ENCODE peak calls at places on chromosomes 12 and 14, in four cellular contexts. S, N, M and T are unnamed samples.

GRCh38 chr12:3658327-3659163 is 94.4 kb downstream of the CRACR2A start:
- DNase-seq in S (peak), N (no peak), M (peak), T (peak)

GRCh38 chr12:76026643-76027063 is 4.9 kb downstream of the PHLDA1 start:
- DNase-seq in S (peak), N (no peak), M (no peak), T (no peak)

GRCh38 chr14:64184103-64184729 is 110.0 kb downstream of the ESR2 start:
- DNase-seq in S (no peak), N (no peak), M (no peak), T (no peak)

GRCh38 chr12:28032811-28033537 is 60.4 kb upstream of the PTHLH start:
- DNase-seq in S (no peak), N (no peak), M (no peak), T (no peak)

GRCh38 chr14:53193193-53193592 is 40.1 kb upstream of the DDHD1 start:
- DNase-seq in S (peak), N (no peak), M (no peak), T (no peak)

GRCh38 chr14:60653388-60653690 is 4.1 kb upstream of the SIX1 start:
- DNase-seq in S (no peak), N (no peak), M (no peak), T (no peak)

GRCh38 chr14:37721976-37722659 is 126.7 kb downstream of the TTC6 start:
- DNase-seq in S (no peak), N (no peak), M (no peak), T (no peak)

GRCh38 chr14:53432378-53432802 is 279.3 kb upstream of the DDHD1 start:
- DNase-seq in S (peak), N (no peak), M (no peak), T (no peak)

GRCh38 chr12:89064780-89065179 is 287.5 kb downstream of the DUSP6 start:
- DNase-seq in S (peak), N (no peak), M (no peak), T (no peak)

GRCh38 chr12:42568952-42569916 is 20.3 kb downstream of the PRICKLE1 start:
- DNase-seq in S (peak), N (no peak), M (no peak), T (no peak)
- TF ChIP-seq CTCF in S (peak), N (peak), M (peak), T (peak)

GRCh38 chr14:97412933-97413574 is 615.9 kb downstream of the VRK1 start:
- DNase-seq in S (no peak), N (no peak), M (no peak), T (no peak)

GRCh38 chr14:97411938-97412612 is 614.9 kb downstream of the VRK1 start:
- DNase-seq in S (no peak), N (no peak), M (no peak), T (no peak)

GRCh38 chr14:97414718-97415098 is 617.5 kb downstream of the VRK1 start:
- DNase-seq in S (no peak), N (no peak), M (no peak), T (no peak)

GRCh38 chr14:97415907-97416306 is 618.7 kb downstream of the VRK1 start:
- DNase-seq in S (no peak), N (no peak), M (no peak), T (no peak)

GRCh38 chr14:97413991-97414717 is 617.0 kb downstream of the VRK1 start:
- DNase-seq in S (no peak), N (no peak), M (no peak), T (no peak)
- TF ChIP-seq CTCF in S (no peak), N (no peak), M (peak), T (no peak)

GRCh38 chr12:121955258-121956040 is 37.1 kb downstream of the CFAP251 start:
- DNase-seq in S (peak), N (no peak), M (no peak), T (no peak)
- TF ChIP-seq CTCF in S (peak), N (peak), M (peak), T (no peak)

GRCh38 chr12:120653611-120654010 is 13.2 kb downstream of the CABP1 start:
- DNase-seq in S (no peak), N (no peak), M (no peak), T (no peak)
- TF ChIP-seq CTCF in S (no peak), N (no peak), M (no peak), T (no peak)

GRCh38 chr14:89848165-89848564 is 106.4 kb downstream of the EFCAB11 start:
- DNase-seq in S (peak), N (no peak), M (no peak), T (no peak)
- TF ChIP-seq CTCF in S (peak), N (peak), M (peak), T (no peak)